ENCODE peak calls at places on chromosome 21, in seven cellular contexts. D, T, G, S, Z, W and X are unnamed samples.

GRCh38 chr21:38494688-38495087 is 3.6 kb downstream of the ERG start:
- DNase-seq in D (no peak), T (no peak), G (no peak), S (no peak), Z (no peak), W (peak), X (no peak)

GRCh38 chr21:33642896-33643657 is 776 bp downstream of the ITSN1 start:
- DNase-seq in D (peak), T (peak), G (peak), S (no peak), Z (peak), W (peak), X (peak)

GRCh38 chr21:36773111-36773510 is 74.2 kb downstream of the SIM2 start:
- DNase-seq in D (peak), T (no peak), G (no peak), S (no peak), Z (no peak), W (peak), X (no peak)

GRCh38 chr21:21682172-21682571 is 684.0 kb downstream of the NCAM2 start:
- DNase-seq in D (peak), T (no peak), G (no peak), S (no peak), Z (no peak), W (no peak), X (peak)

GRCh38 chr21:33121715-33122475 is 52.0 kb downstream of the OLIG1 start:
- DNase-seq in D (peak), T (peak), G (no peak), S (peak), Z (no peak), W (peak), X (peak)

GRCh38 chr21:26441081-26441610 is 131.9 kb downstream of the CYYR1 start:
- DNase-seq in D (no peak), T (no peak), G (no peak), S (no peak), Z (no peak), W (no peak), X (no peak)

GRCh38 chr21:20004353-20004752 is 993.9 kb upstream of the NCAM2 start:
- DNase-seq in D (no peak), T (no peak), G (no peak), S (no peak), Z (no peak), W (peak), X (peak)

GRCh38 chr21:38346286-38346685 is 89.5 kb downstream of the KCNJ15 start:
- DNase-seq in D (no peak), T (no peak), G (no peak), S (no peak), Z (no peak), W (no peak), X (no peak)

GRCh38 chr21:26850116-26850643 is 5.0 kb upstream of the ADAMTS1 start:
- DNase-seq in D (peak), T (no peak), G (no peak), S (peak), Z (no peak), W (peak), X (peak)

GRCh38 chr21:34545079-34545884 is 33.3 kb upstream of the KCNE1 start:
- DNase-seq in D (peak), T (no peak), G (no peak), S (no peak), Z (peak), W (peak), X (peak)

GRCh38 chr21:36202721-36203602 is 46.3 kb downstream of the DOP1B start:
- DNase-seq in D (peak), T (no peak), G (no peak), S (no peak), Z (peak), W (peak), X (no peak)

GRCh38 chr21:27366846-27367245 is 400.0 kb upstream of the ADAMTS5 start:
- DNase-seq in D (peak), T (no peak), G (no peak), S (no peak), Z (no peak), W (peak), X (no peak)

GRCh38 chr21:25700741-25701140 is 34.0 kb downstream of the ATP5PF start:
- DNase-seq in D (no peak), T (no peak), G (no peak), S (no peak), Z (peak), W (no peak), X (no peak)

GRCh38 chr21:45476582-45476981 is 65.7 kb downstream of the SLC19A1 start:
- DNase-seq in D (no peak), T (no peak), G (no peak), S (no peak), Z (no peak), W (no peak), X (no peak)

GRCh38 chr21:45477176-45478114 is 64.8 kb downstream of the SLC19A1 start:
- DNase-seq in D (no peak), T (no peak), G (no peak), S (no peak), Z (no peak), W (no peak), X (no peak)

GRCh38 chr21:45475004-45475685 is 67.1 kb downstream of the SLC19A1 start:
- DNase-seq in D (no peak), T (no peak), G (no peak), S (no peak), Z (no peak), W (no peak), X (no peak)

GRCh38 chr21:45474323-45474950 is 67.8 kb downstream of the SLC19A1 start:
- DNase-seq in D (no peak), T (no peak), G (no peak), S (no peak), Z (no peak), W (no peak), X (no peak)

GRCh38 chr21:45475797-45476570 is 66.3 kb downstream of the SLC19A1 start:
- DNase-seq in D (no peak), T (no peak), G (no peak), S (no peak), Z (no peak), W (no peak), X (no peak)
- H4K8ac ChIP-seq in D (no peak), T (no peak), G (peak), S (no peak), Z (no peak), W (no peak), X (no peak)

GRCh38 chr21:45074818-45075605 is 632 bp downstream of the ADARB1 start:
- DNase-seq in D (no peak), T (peak), G (peak), S (peak), Z (no peak), W (peak), X (peak)
- H3K18ac ChIP-seq in D (peak), T (no peak), G (no peak), S (peak), Z (peak), W (peak), X (no peak)

GRCh38 chr21:17869115-17869514 is 50.0 kb upstream of the C21orf91 start:
- DNase-seq in D (no peak), T (no peak), G (no peak), S (no peak), Z (no peak), W (no peak), X (no peak)

GRCh38 chr21:17866590-17866989 is 47.4 kb upstream of the C21orf91 start:
- DNase-seq in D (no peak), T (no peak), G (no peak), S (no peak), Z (no peak), W (no peak), X (peak)
- H4K8ac ChIP-seq in D (no peak), T (no peak), G (no peak), S (no peak), Z (no peak), W (no peak), X (no peak)

GRCh38 chr21:41659791-41660560 is 106.9 kb downstream of the RIPK4 start:
- DNase-seq in D (peak), T (no peak), G (no peak), S (no peak), Z (no peak), W (no peak), X (no peak)
- H3K18ac ChIP-seq in D (no peak), T (no peak), G (no peak), S (peak), Z (no peak), W (no peak), X (no peak)

GRCh38 chr21:29394051-29394450 is 95.3 kb downstream of the BACH1 start:
- DNase-seq in D (peak), T (no peak), G (no peak), S (no peak), Z (no peak), W (no peak), X (no peak)
- H4K8ac ChIP-seq in D (no peak), T (no peak), G (no peak), S (no peak), Z (no peak), W (no peak), X (no peak)

GRCh38 chr21:43627527-43627926 is 31.8 kb downstream of the HSF2BP start:
- DNase-seq in D (no peak), T (no peak), G (no peak), S (no peak), Z (no peak), W (no peak), X (no peak)
- H3K18ac ChIP-seq in D (no peak), T (no peak), G (no peak), S (no peak), Z (no peak), W (no peak), X (no peak)

GRCh38 chr21:39556176-39556575 is 56.6 kb upstream of the B3GALT5 start:
- DNase-seq in D (no peak), T (peak), G (no peak), S (peak), Z (no peak), W (no peak), X (peak)

GRCh38 chr21:39552856-39553255 is 59.9 kb upstream of the B3GALT5 start:
- DNase-seq in D (no peak), T (no peak), G (no peak), S (no peak), Z (no peak), W (no peak), X (no peak)
- H4K8ac ChIP-seq in D (no peak), T (no peak), G (no peak), S (no peak), Z (no peak), W (no peak), X (no peak)

GRCh38 chr21:31670065-31670464 is 10.6 kb downstream of the SOD1 start:
- DNase-seq in D (no peak), T (no peak), G (no peak), S (no peak), Z (no peak), W (no peak), X (no peak)
- H3K18ac ChIP-seq in D (no peak), T (no peak), G (no peak), S (no peak), Z (no peak), W (no peak), X (no peak)